ENCODE peak calls at places on chromosomes 6 and 20, in six cellular contexts. K is A673; N is left ventricle myocardium inferior; H is nucleus accumbens; W is NCI-H187; Q is effector CD4-positive, alpha-beta T cell. L is an unnamed sample.

GRCh38 chr6:6614096-6614964 is 25.8 kb downstream of the LY86 start:
- DNase-seq in K (no peak), N (no peak), Q (no peak), W (no peak), H (no peak), L (no peak)

GRCh38 chr6:130009148-130009547 is 9.2 kb upstream of the L3MBTL3 start:
- DNase-seq in K (peak), N (no peak), Q (no peak), W (no peak), H (no peak), L (no peak)

GRCh38 chr6:147132889-147133288 is 71.3 kb upstream of the STXBP5 start:
- DNase-seq in N (no peak), K (peak), Q (no peak), W (no peak), H (no peak), L (no peak)

GRCh38 chr20:45685896-45686295 is 15.9 kb upstream of the WFDC11 start:
- DNase-seq in W (no peak), N (no peak), Q (no peak), H (no peak), K (no peak), L (no peak)

GRCh38 chr6:112014483-112014882 is 39.4 kb upstream of the CCN6 start:
- DNase-seq in H (no peak), W (no peak), Q (no peak), K (no peak), N (no peak), L (no peak)

GRCh38 chr6:14506656-14507242 is 389.2 kb downstream of the CD83 start:
- DNase-seq in Q (no peak), N (no peak), H (no peak), K (no peak), W (no peak), L (no peak)

GRCh38 chr6:90271831-90272230 is 24.8 kb downstream of the BACH2 start:
- DNase-seq in K (no peak), N (no peak), Q (no peak), W (no peak), H (no peak), L (no peak)

GRCh38 chr6:116895935-116896334 is 18.9 kb downstream of the RFX6 start:
- DNase-seq in K (no peak), H (no peak), Q (no peak), N (no peak), W (no peak), L (no peak)

GRCh38 chr6:155883334-155883731 is 427.7 kb upstream of the NOX3 start:
- DNase-seq in K (no peak), H (no peak), W (no peak), Q (no peak), N (no peak), L (no peak)

GRCh38 chr6:87139236-87139635 is 16.1 kb upstream of the ZNF292 start:
- DNase-seq in W (no peak), Q (peak), N (no peak), H (peak), K (peak), L (no peak)

GRCh38 chr20:42219005-42219404 is 600.8 kb upstream of the CHD6 start:
- DNase-seq in K (no peak), Q (no peak), N (no peak), H (no peak), W (no peak), L (no peak)

GRCh38 chr6:119449253-119450156 is 99.9 kb upstream of the MAN1A1 start:
- DNase-seq in Q (no peak), N (no peak), W (no peak), K (no peak), H (no peak), L (no peak)

GRCh38 chr6:152905551-152906299 is 77.1 kb downstream of the FBXO5 start:
- DNase-seq in H (no peak), Q (no peak), N (no peak), W (no peak), K (no peak), L (no peak)

GRCh38 chr6:77433888-77434287 is 29.4 kb downstream of the HTR1B start:
- DNase-seq in H (no peak), K (no peak), N (no peak), Q (no peak), W (no peak), L (no peak)

GRCh38 chr20:23625236-23625964 is 12.4 kb downstream of the CST3 start:
- DNase-seq in N (no peak), Q (no peak), K (no peak), W (no peak), H (no peak), L (no peak)

GRCh38 chr6:136826216-136826615 is 3.8 kb downstream of the PEX7 start:
- DNase-seq in H (no peak), K (no peak), W (no peak), Q (no peak), N (peak), L (no peak)

GRCh38 chr20:5658897-5659296 is 91.3 kb upstream of the SHLD1 start:
- DNase-seq in N (peak), W (no peak), H (peak), K (peak), Q (peak), L (peak)

GRCh38 chr6:8065519-8065911 is 1.3 kb upstream of the BLOC1S5 start:
- DNase-seq in N (no peak), Q (no peak), W (no peak), K (no peak), H (no peak), L (no peak)

L was measured in stomach.